ENCODE peak calls at places on chromosomes 11 and 22, in seven cellular contexts. One of them, this sample, is unnamed.
A peak's percentile ranks its signal among the peaks of the same experiment; 100 is the strongest.

GRCh38 chr11:9222654-9223053 is 42.5 kb downstream of the DENND5A start:
- DNase-seq in body of pancreas: no peak
- DNase-seq in effector memory CD4-positive, alpha-beta T cell: no peak
- DNase-seq in heart right ventricle: no peak
- DNase-seq in mesendoderm: no peak
- DNase-seq in endodermal cell: peak; percentile 10
- DNase-seq in spleen: no peak
- DNase-seq in this sample: no peak

GRCh38 chr11:16843307-16843706 is 104.9 kb downstream of the C11orf58 start:
- DNase-seq in body of pancreas: peak; percentile 8
- DNase-seq in effector memory CD4-positive, alpha-beta T cell: no peak
- DNase-seq in heart right ventricle: no peak
- DNase-seq in mesendoderm: no peak
- DNase-seq in endodermal cell: no peak
- DNase-seq in spleen: no peak
- DNase-seq in this sample: no peak

GRCh38 chr11:10809373-10810199 is 860 bp upstream of the EIF4G2 start:
- DNase-seq in body of pancreas: peak; percentile 36
- DNase-seq in effector memory CD4-positive, alpha-beta T cell: peak; percentile 33
- DNase-seq in heart right ventricle: no peak
- DNase-seq in mesendoderm: peak; percentile 84
- DNase-seq in endodermal cell: peak; percentile 87
- DNase-seq in spleen: peak; percentile 91
- DNase-seq in this sample: no peak

GRCh38 chr22:43094085-43094484 is 4.9 kb upstream of the TTLL1 start:
- DNase-seq in body of pancreas: peak; percentile 29
- DNase-seq in effector memory CD4-positive, alpha-beta T cell: no peak
- DNase-seq in heart right ventricle: peak; percentile 76
- DNase-seq in mesendoderm: peak; percentile 44
- DNase-seq in endodermal cell: peak; percentile 78
- DNase-seq in spleen: no peak
- DNase-seq in this sample: no peak

GRCh38 chr11:76856111-76856510 is 4.6 kb upstream of the ACER3 start:
- DNase-seq in body of pancreas: no peak
- DNase-seq in effector memory CD4-positive, alpha-beta T cell: no peak
- DNase-seq in heart right ventricle: no peak
- DNase-seq in mesendoderm: no peak
- DNase-seq in endodermal cell: no peak
- DNase-seq in spleen: no peak
- DNase-seq in this sample: no peak

GRCh38 chr11:72228229-72228843 is 3.8 kb downstream of the INPPL1 start:
- DNase-seq in body of pancreas: no peak
- DNase-seq in effector memory CD4-positive, alpha-beta T cell: no peak
- DNase-seq in heart right ventricle: no peak
- DNase-seq in mesendoderm: no peak
- DNase-seq in endodermal cell: peak; percentile 46
- DNase-seq in spleen: peak; percentile 70
- DNase-seq in this sample: no peak

GRCh38 chr11:130548491-130548833 is 100.0 kb downstream of the ADAMTS15 start:
- DNase-seq in body of pancreas: no peak
- DNase-seq in effector memory CD4-positive, alpha-beta T cell: no peak
- DNase-seq in heart right ventricle: no peak
- DNase-seq in mesendoderm: no peak
- DNase-seq in endodermal cell: no peak
- DNase-seq in spleen: no peak
- DNase-seq in this sample: no peak

GRCh38 chr22:47616396-47617020 is 854.1 kb downstream of the TBC1D22A start:
- DNase-seq in body of pancreas: no peak
- DNase-seq in effector memory CD4-positive, alpha-beta T cell: no peak
- DNase-seq in heart right ventricle: no peak
- DNase-seq in mesendoderm: no peak
- DNase-seq in endodermal cell: peak; percentile 17
- DNase-seq in spleen: peak; percentile 50
- DNase-seq in this sample: no peak

GRCh38 chr11:57641426-57641825 is 8.3 kb downstream of the YPEL4 start:
- DNase-seq in body of pancreas: peak; percentile 45
- DNase-seq in effector memory CD4-positive, alpha-beta T cell: no peak
- DNase-seq in heart right ventricle: no peak
- DNase-seq in mesendoderm: peak; percentile 79
- DNase-seq in endodermal cell: peak; percentile 58
- DNase-seq in spleen: no peak
- DNase-seq in this sample: no peak

GRCh38 chr11:6468712-6469495 is 4.8 kb downstream of the TRIM3 start:
- DNase-seq in body of pancreas: peak; percentile 86
- DNase-seq in effector memory CD4-positive, alpha-beta T cell: no peak
- DNase-seq in heart right ventricle: peak; percentile 89
- DNase-seq in mesendoderm: peak; percentile 98
- DNase-seq in endodermal cell: peak; percentile 98
- DNase-seq in spleen: peak; percentile 87
- DNase-seq in this sample: peak; percentile 68

GRCh38 chr11:130217133-130217631 is 57.6 kb downstream of the ST14 start:
- DNase-seq in body of pancreas: no peak
- DNase-seq in effector memory CD4-positive, alpha-beta T cell: no peak
- DNase-seq in heart right ventricle: no peak
- DNase-seq in mesendoderm: no peak
- DNase-seq in endodermal cell: no peak
- DNase-seq in spleen: peak; percentile 61
- DNase-seq in this sample: no peak

GRCh38 chr11:132942611-132943324 is 589.5 kb downstream of the OPCML start:
- DNase-seq in body of pancreas: no peak
- DNase-seq in effector memory CD4-positive, alpha-beta T cell: no peak
- DNase-seq in heart right ventricle: no peak
- DNase-seq in mesendoderm: peak; percentile 56
- DNase-seq in endodermal cell: peak; percentile 82
- DNase-seq in spleen: no peak
- DNase-seq in this sample: no peak

GRCh38 chr11:116563028-116563712 is 209.6 kb downstream of the BUD13 start:
- DNase-seq in body of pancreas: peak; percentile 73
- DNase-seq in effector memory CD4-positive, alpha-beta T cell: no peak
- DNase-seq in heart right ventricle: no peak
- DNase-seq in mesendoderm: no peak
- DNase-seq in endodermal cell: no peak
- DNase-seq in spleen: no peak
- DNase-seq in this sample: no peak

GRCh38 chr22:19643448-19644313 is 70.6 kb upstream of the SEPTIN5 start:
- DNase-seq in body of pancreas: no peak
- DNase-seq in effector memory CD4-positive, alpha-beta T cell: no peak
- DNase-seq in heart right ventricle: no peak
- DNase-seq in mesendoderm: no peak
- DNase-seq in endodermal cell: peak; percentile 15
- DNase-seq in spleen: no peak
- DNase-seq in this sample: no peak

GRCh38 chr22:22810018-22810427 is 77.6 kb upstream of the IGLL5 start:
- DNase-seq in body of pancreas: peak; percentile 35
- DNase-seq in effector memory CD4-positive, alpha-beta T cell: peak; percentile 73
- DNase-seq in heart right ventricle: peak; percentile 40
- DNase-seq in mesendoderm: no peak
- DNase-seq in endodermal cell: peak; percentile 89
- DNase-seq in spleen: peak; percentile 93
- DNase-seq in this sample: no peak

GRCh38 chr22:22813126-22814075 is 74.2 kb upstream of the IGLL5 start:
- DNase-seq in body of pancreas: no peak
- DNase-seq in effector memory CD4-positive, alpha-beta T cell: no peak
- DNase-seq in heart right ventricle: no peak
- DNase-seq in mesendoderm: no peak
- DNase-seq in endodermal cell: no peak
- DNase-seq in spleen: peak; percentile 67
- DNase-seq in this sample: no peak

GRCh38 chr22:22812031-22812905 is 75.3 kb upstream of the IGLL5 start:
- DNase-seq in body of pancreas: no peak
- DNase-seq in effector memory CD4-positive, alpha-beta T cell: no peak
- DNase-seq in heart right ventricle: no peak
- DNase-seq in mesendoderm: no peak
- DNase-seq in endodermal cell: no peak
- DNase-seq in spleen: peak; percentile 41
- DNase-seq in this sample: no peak

GRCh38 chr22:22811016-22812009 is 76.3 kb upstream of the IGLL5 start:
- DNase-seq in body of pancreas: no peak
- DNase-seq in effector memory CD4-positive, alpha-beta T cell: no peak
- DNase-seq in heart right ventricle: no peak
- DNase-seq in mesendoderm: no peak
- DNase-seq in endodermal cell: no peak
- DNase-seq in spleen: peak; percentile 51
- DNase-seq in this sample: no peak

GRCh38 chr22:22810471-22810870 is 77.1 kb upstream of the IGLL5 start:
- DNase-seq in body of pancreas: no peak
- DNase-seq in effector memory CD4-positive, alpha-beta T cell: no peak
- DNase-seq in heart right ventricle: no peak
- DNase-seq in mesendoderm: no peak
- DNase-seq in endodermal cell: no peak
- DNase-seq in spleen: peak; percentile 74
- DNase-seq in this sample: no peak
- H3K27me3 ChIP-seq in body of pancreas: no peaks in the 10 kb centered on the region
- H3K27me3 ChIP-seq in effector memory CD4-positive, alpha-beta T cell: no peaks in the 10 kb centered on the region
- H3K27me3 ChIP-seq in heart right ventricle: peaks cover 29% of the 10 kb centered on the region
- H3K27me3 ChIP-seq in mesendoderm: no peaks in the 10 kb centered on the region
- H3K27me3 ChIP-seq in endodermal cell: peaks cover 62% of the 10 kb centered on the region
- H3K27me3 ChIP-seq in spleen: no peaks in the 10 kb centered on the region
- H3K27me3 ChIP-seq in this sample: no peaks in the 10 kb centered on the region

GRCh38 chr22:45554861-45555260 is 52.2 kb downstream of the FBLN1 start:
- DNase-seq in body of pancreas: no peak
- DNase-seq in effector memory CD4-positive, alpha-beta T cell: no peak
- DNase-seq in heart right ventricle: no peak
- DNase-seq in mesendoderm: no peak
- DNase-seq in endodermal cell: no peak
- DNase-seq in spleen: no peak
- DNase-seq in this sample: no peak

GRCh38 chr22:45553333-45554039 is 50.8 kb downstream of the FBLN1 start:
- DNase-seq in body of pancreas: peak; percentile 60
- DNase-seq in effector memory CD4-positive, alpha-beta T cell: no peak
- DNase-seq in heart right ventricle: peak; percentile 84
- DNase-seq in mesendoderm: peak; percentile 86
- DNase-seq in endodermal cell: peak; percentile 94
- DNase-seq in spleen: no peak
- DNase-seq in this sample: peak; percentile 71

GRCh38 chr22:45552017-45552411 is 49.3 kb downstream of the FBLN1 start:
- DNase-seq in body of pancreas: no peak
- DNase-seq in effector memory CD4-positive, alpha-beta T cell: no peak
- DNase-seq in heart right ventricle: no peak
- DNase-seq in mesendoderm: no peak
- DNase-seq in endodermal cell: peak; percentile 48
- DNase-seq in spleen: no peak
- DNase-seq in this sample: no peak

GRCh38 chr22:45552580-45553332 is 50.1 kb downstream of the FBLN1 start:
- DNase-seq in body of pancreas: peak; percentile 66
- DNase-seq in effector memory CD4-positive, alpha-beta T cell: no peak
- DNase-seq in heart right ventricle: peak; percentile 69
- DNase-seq in mesendoderm: no peak
- DNase-seq in endodermal cell: peak; percentile 69
- DNase-seq in spleen: no peak
- DNase-seq in this sample: no peak

DNA sequence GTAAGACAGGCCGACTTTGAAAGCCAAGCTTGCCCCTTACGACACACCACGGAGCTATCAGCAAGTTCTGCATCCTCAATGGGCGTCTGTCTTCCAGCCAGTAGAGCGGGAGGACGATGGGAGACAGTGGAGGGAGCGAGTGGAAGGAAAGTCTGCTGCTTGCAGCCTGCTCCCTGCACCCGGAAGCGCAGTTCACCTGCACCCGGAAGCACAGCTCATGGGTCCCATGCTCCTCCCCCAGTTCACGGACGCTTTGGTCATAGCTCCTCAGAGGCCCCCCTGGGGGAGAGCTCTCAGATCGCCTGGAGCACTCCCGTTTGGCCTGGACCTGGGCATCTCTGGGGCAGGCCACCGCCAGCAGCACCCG is 51.3 kb downstream of the FBLN1 start:
- DNase-seq in body of pancreas: peak; percentile 31
- DNase-seq in effector memory CD4-positive, alpha-beta T cell: no peak
- DNase-seq in heart right ventricle: no peak
- DNase-seq in mesendoderm: no peak
- DNase-seq in endodermal cell: no peak
- DNase-seq in spleen: no peak
- DNase-seq in this sample: no peak
- H3K4me1 ChIP-seq in body of pancreas: peaks cover 16% of the 10 kb centered on the region
- H3K4me1 ChIP-seq in effector memory CD4-positive, alpha-beta T cell: no peaks in the 10 kb centered on the region
- H3K4me1 ChIP-seq in heart right ventricle: peaks cover 41% of the 10 kb centered on the region
- H3K4me1 ChIP-seq in mesendoderm: no peaks in the 10 kb centered on the region
- H3K4me1 ChIP-seq in endodermal cell: no peaks in the 10 kb centered on the region
- H3K4me1 ChIP-seq in spleen: peaks cover 36% of the 10 kb centered on the region
- H3K4me1 ChIP-seq in this sample: peaks cover 32% of the 10 kb centered on the region

GRCh38 chr11:119338946-119339580 is 1.6 kb downstream of the C1QTNF5 start:
- DNase-seq in body of pancreas: no peak
- DNase-seq in effector memory CD4-positive, alpha-beta T cell: no peak
- DNase-seq in heart right ventricle: no peak
- DNase-seq in mesendoderm: no peak
- DNase-seq in endodermal cell: peak; percentile 63
- DNase-seq in spleen: peak; percentile 64
- DNase-seq in this sample: no peak
- H3K4me3 ChIP-seq in body of pancreas: no peak overlapping the region
- H3K4me3 ChIP-seq in effector memory CD4-positive, alpha-beta T cell: no peak overlapping the region
- H3K4me3 ChIP-seq in heart right ventricle: peak overlapping the region; percentile 73
- H3K4me3 ChIP-seq in mesendoderm: no peak overlapping the region
- H3K4me3 ChIP-seq in endodermal cell: no peak overlapping the region
- H3K4me3 ChIP-seq in spleen: peak overlapping the region; percentile 38
- H3K4me3 ChIP-seq in this sample: peak overlapping the region; percentile 91

GRCh38 chr11:58912124-58912523 is 27.2 kb upstream of the GLYATL1 start:
- DNase-seq in body of pancreas: no peak
- DNase-seq in effector memory CD4-positive, alpha-beta T cell: no peak
- DNase-seq in heart right ventricle: no peak
- DNase-seq in mesendoderm: no peak
- DNase-seq in endodermal cell: no peak
- DNase-seq in spleen: no peak
- DNase-seq in this sample: no peak

GRCh38 chr11:58902881-58903280 is 36.4 kb upstream of the GLYATL1 start:
- DNase-seq in body of pancreas: no peak
- DNase-seq in effector memory CD4-positive, alpha-beta T cell: no peak
- DNase-seq in heart right ventricle: no peak
- DNase-seq in mesendoderm: no peak
- DNase-seq in endodermal cell: no peak
- DNase-seq in spleen: no peak
- DNase-seq in this sample: no peak

GRCh38 chr11:58905716-58906547 is 33.4 kb upstream of the GLYATL1 start:
- DNase-seq in body of pancreas: peak; percentile 52
- DNase-seq in effector memory CD4-positive, alpha-beta T cell: no peak
- DNase-seq in heart right ventricle: peak; percentile 43
- DNase-seq in mesendoderm: peak; percentile 97
- DNase-seq in endodermal cell: peak; percentile 95
- DNase-seq in spleen: no peak
- DNase-seq in this sample: no peak

GRCh38 chr11:58905141-58905715 is 34.1 kb upstream of the GLYATL1 start:
- DNase-seq in body of pancreas: no peak
- DNase-seq in effector memory CD4-positive, alpha-beta T cell: no peak
- DNase-seq in heart right ventricle: peak; percentile 31
- DNase-seq in mesendoderm: peak; percentile 78
- DNase-seq in endodermal cell: peak; percentile 87
- DNase-seq in spleen: no peak
- DNase-seq in this sample: no peak

GRCh38 chr11:58907780-58908179 is 31.5 kb upstream of the GLYATL1 start:
- DNase-seq in body of pancreas: no peak
- DNase-seq in effector memory CD4-positive, alpha-beta T cell: no peak
- DNase-seq in heart right ventricle: no peak
- DNase-seq in mesendoderm: no peak
- DNase-seq in endodermal cell: no peak
- DNase-seq in spleen: no peak
- DNase-seq in this sample: no peak
- H3K27me3 ChIP-seq in body of pancreas: no peaks in the 10 kb centered on the region
- H3K27me3 ChIP-seq in effector memory CD4-positive, alpha-beta T cell: no peaks in the 10 kb centered on the region
- H3K27me3 ChIP-seq in heart right ventricle: peaks cover 53% of the 10 kb centered on the region
- H3K27me3 ChIP-seq in mesendoderm: no peaks in the 10 kb centered on the region
- H3K27me3 ChIP-seq in endodermal cell: peaks cover 29% of the 10 kb centered on the region
- H3K27me3 ChIP-seq in spleen: peaks cover 41% of the 10 kb centered on the region
- H3K27me3 ChIP-seq in this sample: no peaks in the 10 kb centered on the region